ENCODE peak calls at places on chromosome 22, in four cellular contexts. One of them, this sample, is unnamed.

GRCh38 chr22:49011769-49012598 is 815.7 kb downstream of the BRD1 start:
- DNase-seq in neural crest cell: no peak
- DNase-seq in AG04450: no peak
- DNase-seq in foreskin fibroblast: no peak
- DNase-seq in this sample: no peak

GRCh38 chr22:46592390-46592872 is 27.8 kb upstream of the GRAMD4 start:
- DNase-seq in neural crest cell: no peak
- DNase-seq in AG04450: peak
- DNase-seq in foreskin fibroblast: peak
- DNase-seq in this sample: peak

GRCh38 chr22:21682385-21683175 is 16.8 kb downstream of the PPIL2 start:
- DNase-seq in neural crest cell: no peak
- DNase-seq in AG04450: no peak
- DNase-seq in foreskin fibroblast: no peak
- DNase-seq in this sample: no peak

GRCh38 chr22:39908737-39909136 is 7.9 kb downstream of the GRAP2 start:
- DNase-seq in neural crest cell: no peak
- DNase-seq in AG04450: no peak
- DNase-seq in foreskin fibroblast: peak
- DNase-seq in this sample: peak

GRCh38 chr22:27245056-27245455 is 556.5 kb downstream of the MN1 start:
- DNase-seq in neural crest cell: no peak
- DNase-seq in AG04450: no peak
- DNase-seq in foreskin fibroblast: no peak
- DNase-seq in this sample: no peak

GRCh38 chr22:24155597-24156145 is 25.6 kb upstream of the SUSD2 start:
- DNase-seq in neural crest cell: peak
- DNase-seq in AG04450: no peak
- DNase-seq in foreskin fibroblast: peak
- DNase-seq in this sample: peak

GRCh38 chr22:35637943-35638342 is 10.3 kb upstream of the APOL6 start:
- DNase-seq in neural crest cell: no peak
- DNase-seq in AG04450: no peak
- DNase-seq in foreskin fibroblast: no peak
- DNase-seq in this sample: no peak

GRCh38 chr22:23288301-23289129 is 108.2 kb downstream of the BCR start:
- DNase-seq in neural crest cell: no peak
- DNase-seq in AG04450: no peak
- DNase-seq in foreskin fibroblast: no peak
- DNase-seq in this sample: no peak

GRCh38 chr22:46092011-46092410 is 58.3 kb upstream of the PPARA start:
- DNase-seq in neural crest cell: no peak
- DNase-seq in AG04450: no peak
- DNase-seq in foreskin fibroblast: no peak
- DNase-seq in this sample: no peak

This sample was measured in LHCN-M2.